ENCODE peak calls at places on chromosome 20, in five cellular contexts. I, G, Z, W and H are unnamed samples.
A peak's percentile ranks its signal among the peaks of the same experiment; 100 is the strongest.

GRCh38 chr20:881051-881820 is 34.9 kb downstream of the ANGPT4 start:
- DNase-seq in G (peak; percentile 67), Z (peak; percentile 29), I (peak; percentile 22), W (peak; percentile 34), H (no peak)

GRCh38 chr20:36097331-36097730 is 57.2 kb upstream of the EPB41L1 start:
- DNase-seq in I (peak; percentile 55), Z (peak; percentile 68), G (no peak), W (no peak), H (no peak)

GRCh38 chr20:44706371-44707258 is 8.6 kb upstream of the CCN5 start:
- DNase-seq in I (no peak), G (no peak), Z (no peak), W (no peak), H (no peak)

GRCh38 chr20:1848378-1848777 is 46.8 kb upstream of the SIRPA start:
- DNase-seq in I (no peak), W (no peak), Z (no peak), G (no peak), H (no peak)

GRCh38 chr20:60447703-60448102 is 489.5 kb downstream of the CDH26 start:
- DNase-seq in W (no peak), Z (no peak), G (no peak), I (peak; percentile 79), H (no peak)

GRCh38 chr20:49858076-49858565 is 45.5 kb downstream of the SLC9A8 start:
- DNase-seq in Z (no peak), I (no peak), G (no peak), W (no peak), H (no peak)

GRCh38 chr20:47280228-47280627 is 76.3 kb downstream of the ZMYND8 start:
- DNase-seq in G (no peak), Z (no peak), I (no peak), W (no peak), H (no peak)

GRCh38 chr20:56429496-56429895 is 17.4 kb downstream of the CASS4 start:
- DNase-seq in I (peak; percentile 17), W (peak; percentile 10), G (no peak), Z (peak; percentile 68), H (no peak)

GRCh38 chr20:14401479-14402138 is 64.2 kb upstream of the FLRT3 start:
- DNase-seq in W (no peak), Z (no peak), I (no peak), G (no peak), H (no peak)

GRCh38 chr20:49452011-49452482 is 30.4 kb downstream of the KCNB1 start:
- DNase-seq in I (no peak), W (no peak), Z (peak; percentile 5), G (no peak), H (no peak)

GRCh38 chr20:14219801-14220461 is 117.5 kb downstream of the FLRT3 start:
- DNase-seq in I (peak; percentile 93), W (no peak), G (no peak), Z (no peak), H (no peak)

GRCh38 chr20:58081842-58082241 is 146.6 kb downstream of the ANKRD60 start:
- DNase-seq in G (no peak), I (no peak), Z (peak; percentile 24), W (no peak), H (no peak)

GRCh38 chr20:18805881-18806280 is 7.7 kb upstream of the SCP2D1 start:
- DNase-seq in W (no peak), G (no peak), Z (no peak), I (peak; percentile 30), H (no peak)